ENCODE peak calls at places on chromosomes 1 and 21, in nine cellular contexts. One of them, this sample, is unnamed.

GRCh38 chr1:8094481-8095241 is 68.6 kb upstream of the ERRFI1 start:
- DNase-seq in sigmoid colon: no peak
- DNase-seq in spleen: no peak
- DNase-seq in cardiac fibroblast: peak; percentile 93
- DNase-seq in A549: peak; percentile 88
- DNase-seq in fibroblast of pulmonary artery: peak; percentile 78
- DNase-seq in NB4: no peak
- DNase-seq in AG10803: peak; percentile 46
- DNase-seq in adrenal gland: no peak
- DNase-seq in this sample: no peak

GRCh38 chr1:179053486-179053885 is 27.8 kb downstream of the FAM20B start:
- DNase-seq in sigmoid colon: no peak
- DNase-seq in spleen: no peak
- DNase-seq in cardiac fibroblast: no peak
- DNase-seq in A549: no peak
- DNase-seq in fibroblast of pulmonary artery: no peak
- DNase-seq in NB4: no peak
- DNase-seq in AG10803: no peak
- DNase-seq in adrenal gland: no peak
- DNase-seq in this sample: no peak

GRCh38 chr1:227903061-227903521 is 44.6 kb downstream of the WNT9A start:
- DNase-seq in sigmoid colon: no peak
- DNase-seq in spleen: peak; percentile 63
- DNase-seq in cardiac fibroblast: no peak
- DNase-seq in A549: no peak
- DNase-seq in fibroblast of pulmonary artery: no peak
- DNase-seq in NB4: no peak
- DNase-seq in AG10803: no peak
- DNase-seq in adrenal gland: no peak
- DNase-seq in this sample: no peak

GRCh38 chr21:38525454-38525853 is 27.2 kb upstream of the ERG start:
- DNase-seq in sigmoid colon: no peak
- DNase-seq in spleen: no peak
- DNase-seq in cardiac fibroblast: no peak
- DNase-seq in A549: no peak
- DNase-seq in fibroblast of pulmonary artery: no peak
- DNase-seq in NB4: peak; percentile 18
- DNase-seq in AG10803: no peak
- DNase-seq in adrenal gland: no peak
- DNase-seq in this sample: no peak

GRCh38 chr1:38028105-38028591 is 15.6 kb downstream of the UTP11 start:
- DNase-seq in sigmoid colon: no peak
- DNase-seq in spleen: no peak
- DNase-seq in cardiac fibroblast: no peak
- DNase-seq in A549: no peak
- DNase-seq in fibroblast of pulmonary artery: no peak
- DNase-seq in NB4: no peak
- DNase-seq in AG10803: no peak
- DNase-seq in adrenal gland: no peak
- DNase-seq in this sample: no peak

GRCh38 chr1:107141491-107142369 is 891 bp downstream of the NTNG1 start:
- DNase-seq in sigmoid colon: no peak
- DNase-seq in spleen: peak; percentile 78
- DNase-seq in cardiac fibroblast: peak; percentile 70
- DNase-seq in A549: peak; percentile 36
- DNase-seq in fibroblast of pulmonary artery: peak; percentile 66
- DNase-seq in NB4: peak; percentile 18
- DNase-seq in AG10803: peak; percentile 67
- DNase-seq in adrenal gland: no peak
- DNase-seq in this sample: peak; percentile 20

GRCh38 chr1:155940993-155941844 is at the start of gene RXFP4:
- DNase-seq in sigmoid colon: no peak
- DNase-seq in spleen: peak; percentile 74
- DNase-seq in cardiac fibroblast: peak; percentile 15
- DNase-seq in A549: peak; percentile 63
- DNase-seq in fibroblast of pulmonary artery: no peak
- DNase-seq in NB4: peak; percentile 85
- DNase-seq in AG10803: peak; percentile 43
- DNase-seq in adrenal gland: no peak
- DNase-seq in this sample: no peak

GRCh38 chr21:44310628-44311027 is 10.8 kb downstream of the PFKL start:
- DNase-seq in sigmoid colon: no peak
- DNase-seq in spleen: no peak
- DNase-seq in cardiac fibroblast: no peak
- DNase-seq in A549: no peak
- DNase-seq in fibroblast of pulmonary artery: no peak
- DNase-seq in NB4: no peak
- DNase-seq in AG10803: no peak
- DNase-seq in adrenal gland: no peak
- DNase-seq in this sample: no peak

GRCh38 chr1:171212607-171213347 is 27.7 kb downstream of the FMO2 start:
- DNase-seq in sigmoid colon: no peak
- DNase-seq in spleen: no peak
- DNase-seq in cardiac fibroblast: no peak
- DNase-seq in A549: no peak
- DNase-seq in fibroblast of pulmonary artery: no peak
- DNase-seq in NB4: peak; percentile 44
- DNase-seq in AG10803: no peak
- DNase-seq in adrenal gland: no peak
- DNase-seq in this sample: no peak

GRCh38 chr1:100267284-100267683 is 1.3 kb downstream of the RTCA start:
- DNase-seq in sigmoid colon: no peak
- DNase-seq in spleen: no peak
- DNase-seq in cardiac fibroblast: no peak
- DNase-seq in A549: no peak
- DNase-seq in fibroblast of pulmonary artery: no peak
- DNase-seq in NB4: no peak
- DNase-seq in AG10803: no peak
- DNase-seq in adrenal gland: no peak
- DNase-seq in this sample: no peak
- H3K4me3 ChIP-seq in sigmoid colon: peak overlapping the region; percentile 77
- H3K4me3 ChIP-seq in spleen: peak overlapping the region; percentile 96
- H3K4me3 ChIP-seq in cardiac fibroblast: peak overlapping the region; percentile 95
- H3K4me3 ChIP-seq in A549: peak overlapping the region; percentile 88
- H3K4me3 ChIP-seq in fibroblast of pulmonary artery: peak overlapping the region; percentile 82
- H3K4me3 ChIP-seq in NB4: peak overlapping the region; percentile 86
- H3K4me3 ChIP-seq in AG10803: peak overlapping the region; percentile 93
- H3K4me3 ChIP-seq in adrenal gland: no peak overlapping the region
- H3K4me3 ChIP-seq in this sample: peak overlapping the region; percentile 89

DNA sequence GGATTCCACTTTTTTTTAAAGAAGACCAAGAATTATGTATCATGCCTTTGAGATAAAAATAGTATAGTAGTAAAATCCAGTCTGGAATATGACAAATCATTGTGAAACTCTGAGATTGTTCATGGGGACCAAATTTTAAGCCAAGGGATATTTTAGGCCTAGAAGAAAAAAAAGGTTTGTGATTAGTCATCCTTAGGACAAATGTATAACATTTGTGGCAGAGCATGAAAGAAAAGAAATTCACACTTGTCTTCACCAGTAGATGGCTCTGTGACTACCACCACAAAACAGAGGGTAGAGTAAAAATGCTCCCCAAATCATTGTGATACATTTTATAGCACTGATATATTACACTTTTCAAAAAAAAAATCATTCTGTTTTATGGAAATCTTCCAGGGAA is 226.1 kb downstream of the KCTD3 start:
- DNase-seq in sigmoid colon: no peak
- DNase-seq in spleen: no peak
- DNase-seq in cardiac fibroblast: peak; percentile 79
- DNase-seq in A549: no peak
- DNase-seq in fibroblast of pulmonary artery: peak; percentile 62
- DNase-seq in NB4: peak; percentile 4
- DNase-seq in AG10803: peak; percentile 83
- DNase-seq in adrenal gland: no peak
- DNase-seq in this sample: peak; percentile 20
- TF ChIP-seq CTCF in sigmoid colon: no peak
- TF ChIP-seq CTCF in spleen: no peak
- TF ChIP-seq CTCF in cardiac fibroblast: peak; percentile 3
- TF ChIP-seq CTCF in A549: peak; percentile 24
- TF ChIP-seq CTCF in fibroblast of pulmonary artery: peak; percentile 36
- TF ChIP-seq CTCF in NB4: peak; percentile 5
- TF ChIP-seq CTCF in AG10803: peak; percentile 50
- TF ChIP-seq CTCF in adrenal gland: no peak
- TF ChIP-seq CTCF in this sample: peak; percentile 55

GRCh38 chr1:26287033-26287711 is 7.3 kb downstream of the SH3BGRL3 start:
- DNase-seq in sigmoid colon: peak; percentile 92
- DNase-seq in spleen: peak; percentile 93
- DNase-seq in cardiac fibroblast: peak; percentile 43
- DNase-seq in A549: no peak
- DNase-seq in fibroblast of pulmonary artery: no peak
- DNase-seq in NB4: peak; percentile 90
- DNase-seq in AG10803: peak; percentile 39
- DNase-seq in adrenal gland: no peak
- DNase-seq in this sample: no peak
- H3K4me3 ChIP-seq in sigmoid colon: no peak overlapping the region
- H3K4me3 ChIP-seq in spleen: no peak overlapping the region
- H3K4me3 ChIP-seq in cardiac fibroblast: no peak overlapping the region
- H3K4me3 ChIP-seq in A549: no peak overlapping the region
- H3K4me3 ChIP-seq in fibroblast of pulmonary artery: no peak overlapping the region
- H3K4me3 ChIP-seq in NB4: no peak overlapping the region
- H3K4me3 ChIP-seq in AG10803: no peak overlapping the region
- H3K4me3 ChIP-seq in adrenal gland: no peak overlapping the region
- H3K4me3 ChIP-seq in this sample: no peak overlapping the region

GRCh38 chr1:39608906-39609305 is 30.5 kb downstream of the HEYL start:
- DNase-seq in sigmoid colon: no peak
- DNase-seq in spleen: no peak
- DNase-seq in cardiac fibroblast: peak; percentile 18
- DNase-seq in A549: no peak
- DNase-seq in fibroblast of pulmonary artery: no peak
- DNase-seq in NB4: no peak
- DNase-seq in AG10803: no peak
- DNase-seq in adrenal gland: no peak
- DNase-seq in this sample: no peak

GRCh38 chr1:39615086-39615662 is 24.3 kb downstream of the HEYL start:
- DNase-seq in sigmoid colon: no peak
- DNase-seq in spleen: no peak
- DNase-seq in cardiac fibroblast: no peak
- DNase-seq in A549: no peak
- DNase-seq in fibroblast of pulmonary artery: no peak
- DNase-seq in NB4: no peak
- DNase-seq in AG10803: no peak
- DNase-seq in adrenal gland: no peak
- DNase-seq in this sample: no peak

GRCh38 chr1:39613250-39613649 is 26.2 kb downstream of the HEYL start:
- DNase-seq in sigmoid colon: no peak
- DNase-seq in spleen: no peak
- DNase-seq in cardiac fibroblast: peak; percentile 31
- DNase-seq in A549: no peak
- DNase-seq in fibroblast of pulmonary artery: no peak
- DNase-seq in NB4: no peak
- DNase-seq in AG10803: no peak
- DNase-seq in adrenal gland: no peak
- DNase-seq in this sample: peak; percentile 16

GRCh38 chr1:39614488-39614887 is 25.0 kb downstream of the HEYL start:
- DNase-seq in sigmoid colon: no peak
- DNase-seq in spleen: no peak
- DNase-seq in cardiac fibroblast: no peak
- DNase-seq in A549: no peak
- DNase-seq in fibroblast of pulmonary artery: no peak
- DNase-seq in NB4: no peak
- DNase-seq in AG10803: no peak
- DNase-seq in adrenal gland: no peak
- DNase-seq in this sample: no peak

DNA sequence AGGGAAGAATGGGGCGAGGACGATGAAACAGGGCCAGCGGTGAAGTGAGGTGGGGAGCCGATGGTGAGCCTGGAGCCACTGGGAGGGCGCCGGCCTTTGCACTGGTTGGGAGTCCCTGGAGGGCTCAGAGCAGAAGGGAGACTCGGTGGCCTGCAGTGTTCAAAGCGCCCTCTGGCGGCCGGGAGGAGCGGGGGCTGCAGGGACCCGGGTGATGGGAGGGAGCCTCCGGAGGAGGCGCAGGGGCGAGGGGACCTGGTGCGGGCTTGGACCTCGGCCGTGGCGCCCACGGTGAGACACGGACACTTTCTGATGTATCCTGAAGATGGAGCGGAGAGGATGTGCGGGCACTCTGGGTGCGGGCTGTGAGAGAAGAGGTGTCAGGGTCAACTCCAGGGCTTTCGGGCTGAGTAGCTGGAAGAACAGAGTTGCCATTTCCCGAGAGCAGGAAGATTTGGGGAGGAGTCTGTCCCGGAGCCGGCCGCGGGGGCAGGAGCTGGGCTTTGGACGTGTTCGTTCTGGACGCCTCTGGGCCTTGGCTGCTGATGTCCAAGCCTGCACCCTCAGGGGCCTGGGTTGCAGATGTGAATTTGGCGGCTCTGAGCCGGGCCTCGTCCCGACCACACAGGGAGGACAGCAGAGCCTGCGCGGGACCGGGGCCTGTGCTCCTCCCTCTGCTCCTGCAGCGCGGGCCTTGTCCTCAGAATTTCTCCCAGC is 29.7 kb downstream of the HEYL start:
- DNase-seq in sigmoid colon: peak; percentile 83
- DNase-seq in spleen: peak; percentile 91
- DNase-seq in cardiac fibroblast: peak; percentile 17
- DNase-seq in A549: peak; percentile 69
- DNase-seq in fibroblast of pulmonary artery: peak; percentile 21
- DNase-seq in NB4: peak; percentile 71
- DNase-seq in AG10803: peak; percentile 18
- DNase-seq in adrenal gland: peak; percentile 76
- DNase-seq in this sample: no peak
- TF ChIP-seq CTCF in sigmoid colon: peak; percentile 32
- TF ChIP-seq CTCF in spleen: peak; percentile 87
- TF ChIP-seq CTCF in cardiac fibroblast: peak; percentile 61
- TF ChIP-seq CTCF in A549: peak; percentile 49
- TF ChIP-seq CTCF in fibroblast of pulmonary artery: peak; percentile 47
- TF ChIP-seq CTCF in NB4: peak; percentile 70
- TF ChIP-seq CTCF in AG10803: peak; percentile 49
- TF ChIP-seq CTCF in adrenal gland: peak; percentile 73
- TF ChIP-seq CTCF in this sample: peak; percentile 59

GRCh38 chr1:116666090-116666489 is 1.4 kb downstream of the IGSF3 start:
- DNase-seq in sigmoid colon: no peak
- DNase-seq in spleen: no peak
- DNase-seq in cardiac fibroblast: no peak
- DNase-seq in A549: no peak
- DNase-seq in fibroblast of pulmonary artery: no peak
- DNase-seq in NB4: no peak
- DNase-seq in AG10803: no peak
- DNase-seq in adrenal gland: no peak
- DNase-seq in this sample: no peak

GRCh38 chr1:116665001-116665400 is 2.5 kb downstream of the IGSF3 start:
- DNase-seq in sigmoid colon: no peak
- DNase-seq in spleen: no peak
- DNase-seq in cardiac fibroblast: no peak
- DNase-seq in A549: no peak
- DNase-seq in fibroblast of pulmonary artery: no peak
- DNase-seq in NB4: no peak
- DNase-seq in AG10803: no peak
- DNase-seq in adrenal gland: no peak
- DNase-seq in this sample: no peak

GRCh38 chr1:116667577-116668105 is at the start of gene IGSF3:
- DNase-seq in sigmoid colon: peak; percentile 80
- DNase-seq in spleen: peak; percentile 84
- DNase-seq in cardiac fibroblast: peak; percentile 22
- DNase-seq in A549: peak; percentile 53
- DNase-seq in fibroblast of pulmonary artery: peak; percentile 33
- DNase-seq in NB4: peak; percentile 79
- DNase-seq in AG10803: no peak
- DNase-seq in adrenal gland: peak; percentile 62
- DNase-seq in this sample: no peak

GRCh38 chr1:116666747-116667576 is 571 bp downstream of the IGSF3 start:
- DNase-seq in sigmoid colon: no peak
- DNase-seq in spleen: no peak
- DNase-seq in cardiac fibroblast: no peak
- DNase-seq in A549: no peak
- DNase-seq in fibroblast of pulmonary artery: no peak
- DNase-seq in NB4: no peak
- DNase-seq in AG10803: no peak
- DNase-seq in adrenal gland: no peak
- DNase-seq in this sample: no peak

GRCh38 chr1:116668277-116668676 is 744 bp upstream of the IGSF3 start:
- DNase-seq in sigmoid colon: no peak
- DNase-seq in spleen: no peak
- DNase-seq in cardiac fibroblast: no peak
- DNase-seq in A549: no peak
- DNase-seq in fibroblast of pulmonary artery: no peak
- DNase-seq in NB4: no peak
- DNase-seq in AG10803: no peak
- DNase-seq in adrenal gland: no peak
- DNase-seq in this sample: no peak
- H3K4me3 ChIP-seq in sigmoid colon: no peak overlapping the region
- H3K4me3 ChIP-seq in spleen: no peak overlapping the region
- H3K4me3 ChIP-seq in cardiac fibroblast: no peak overlapping the region
- H3K4me3 ChIP-seq in A549: peak overlapping the region; percentile 79
- H3K4me3 ChIP-seq in fibroblast of pulmonary artery: no peak overlapping the region
- H3K4me3 ChIP-seq in NB4: no peak overlapping the region
- H3K4me3 ChIP-seq in AG10803: no peak overlapping the region
- H3K4me3 ChIP-seq in adrenal gland: no peak overlapping the region
- H3K4me3 ChIP-seq in this sample: no peak overlapping the region

This sample was measured in AG04450.